ENCODE peak calls at places on chromosomes 11 and 22, in six cellular contexts. C, I, Z, T, D and X are unnamed samples.

GRCh38 chr22:30041881-30042280 is 38.4 kb upstream of the HORMAD2 start:
- DNase-seq in C (no peak), I (no peak), Z (no peak), T (no peak), D (no peak), X (no peak)

GRCh38 chr11:74970852-74971395 is 17.8 kb upstream of the NEU3 start:
- DNase-seq in C (no peak), I (no peak), Z (no peak), T (no peak), D (no peak), X (no peak)

GRCh38 chr11:19672591-19673206 is 39.9 kb upstream of the NAV2 start:
- DNase-seq in C (no peak), I (no peak), Z (no peak), T (no peak), D (no peak), X (no peak)

GRCh38 chr11:66889974-66890373 is 33.1 kb downstream of the LRFN4 start:
- DNase-seq in C (no peak), I (no peak), Z (no peak), T (no peak), D (no peak), X (no peak)

GRCh38 chr11:29352273-29352672 is 664.6 kb downstream of the KCNA4 start:
- DNase-seq in C (no peak), I (no peak), Z (no peak), T (no peak), D (no peak), X (no peak)

GRCh38 chr11:22459053-22459452 is 120.9 kb downstream of the SLC17A6 start:
- DNase-seq in C (no peak), I (no peak), Z (no peak), T (no peak), D (peak), X (no peak)

GRCh38 chr22:29310863-29311339 is 4.5 kb downstream of the GAS2L1 start:
- DNase-seq in C (peak), I (peak), Z (peak), T (peak), D (peak), X (peak)

GRCh38 chr11:118635237-118635591 is 27.8 kb downstream of the PHLDB1 start:
- DNase-seq in C (no peak), I (no peak), Z (no peak), T (no peak), D (no peak), X (no peak)

GRCh38 chr11:45766469-45766868 is 38.5 kb upstream of the SLC35C1 start:
- DNase-seq in C (no peak), I (no peak), Z (no peak), T (no peak), D (no peak), X (no peak)

GRCh38 chr22:41563051-41563711 is 2.4 kb downstream of the CSDC2 start:
- DNase-seq in C (no peak), I (no peak), Z (no peak), T (peak), D (no peak), X (peak)

GRCh38 chr22:19745155-19746133 is 15.1 kb upstream of the TBX1 start:
- DNase-seq in C (no peak), I (no peak), Z (no peak), T (no peak), D (no peak), X (peak)

GRCh38 chr11:72007089-72007476 is 8.4 kb downstream of the IL18BP start:
- DNase-seq in C (no peak), I (no peak), Z (no peak), T (peak), D (no peak), X (no peak)

GRCh38 chr11:41499429-41499828 is 40.0 kb upstream of the LRRC4C start:
- DNase-seq in C (no peak), I (no peak), Z (peak), T (no peak), D (no peak), X (no peak)

GRCh38 chr11:76962583-76963416 is 71.4 kb upstream of the B3GNT6 start:
- DNase-seq in C (no peak), I (no peak), Z (peak), T (no peak), D (no peak), X (no peak)

GRCh38 chr11:49377978-49378377 is 169.6 kb upstream of the FOLH1 start:
- DNase-seq in C (no peak), I (no peak), Z (peak), T (no peak), D (no peak), X (no peak)

GRCh38 chr11:134738581-134738980 is 326.5 kb upstream of the B3GAT1 start:
- DNase-seq in C (no peak), I (no peak), Z (no peak), T (no peak), D (no peak), X (no peak)

GRCh38 chr11:22768281-22768680 is 61.3 kb downstream of the SVIP start:
- DNase-seq in C (no peak), I (no peak), Z (no peak), T (no peak), D (no peak), X (no peak)

GRCh38 chr11:12274558-12275197 is 102.7 kb upstream of the PARVA start:
- DNase-seq in C (no peak), I (no peak), Z (no peak), T (no peak), D (no peak), X (no peak)

GRCh38 chr11:60477035-60477445 is 15.5 kb upstream of the MS4A12 start:
- DNase-seq in C (no peak), I (no peak), Z (no peak), T (no peak), D (no peak), X (no peak)

GRCh38 chr11:61659413-61660196 is 20.6 kb upstream of the DAGLA start:
- DNase-seq in C (no peak), I (no peak), Z (peak), T (no peak), D (no peak), X (no peak)

GRCh38 chr22:19873138-19873959 is 18.7 kb upstream of the GNB1L start:
- DNase-seq in C (no peak), I (no peak), Z (no peak), T (peak), D (no peak), X (no peak)

GRCh38 chr22:22316589-22316988 is 72.0 kb downstream of the VPREB1 start:
- DNase-seq in C (no peak), I (no peak), Z (no peak), T (no peak), D (no peak), X (no peak)

GRCh38 chr11:95092549-95093324 is 3.1 kb downstream of the ENDOD1 start:
- DNase-seq in C (peak), I (no peak), Z (peak), T (no peak), D (peak), X (peak)

GRCh38 chr22:17946691-17947367 is 77.5 kb downstream of the MICAL3 start:
- DNase-seq in C (no peak), I (no peak), Z (no peak), T (no peak), D (no peak), X (no peak)

GRCh38 chr11:130118636-130119387 is 40.8 kb upstream of the ST14 start:
- DNase-seq in C (no peak), I (no peak), Z (no peak), T (no peak), D (no peak), X (no peak)

GRCh38 chr22:25110846-25111578 is 88.6 kb upstream of the CRYBB3 start:
- DNase-seq in C (peak), I (peak), Z (peak), T (peak), D (peak), X (peak)

GRCh38 chr11:65851083-65851579 is 6.8 kb downstream of the CFL1 start:
- DNase-seq in C (no peak), I (no peak), Z (peak), T (peak), D (no peak), X (no peak)